ENCODE peak calls at places on chromosome 5, in eight cellular contexts. One of them, this sample, is unnamed. For H3K9me3, the result is how much of the 10 kb centered on the place peaks cover.

GRCh38 chr5:107058239-107058638 is 612.5 kb downstream of the EFNA5 start:
- DNase-seq in endothelial cell of umbilical vein: no peak
- DNase-seq in WERI-Rb-1: no peak
- DNase-seq in fibroblast of lung: peak
- DNase-seq in tibial nerve: no peak
- DNase-seq in cardiac muscle cell: no peak
- DNase-seq in transverse colon: no peak
- DNase-seq in psoas muscle: no peak
- DNase-seq in this sample: no peak

GRCh38 chr5:31157719-31158118 is 35.8 kb upstream of the CDH6 start:
- DNase-seq in endothelial cell of umbilical vein: no peak
- DNase-seq in WERI-Rb-1: no peak
- DNase-seq in fibroblast of lung: no peak
- DNase-seq in tibial nerve: no peak
- DNase-seq in cardiac muscle cell: peak
- DNase-seq in transverse colon: no peak
- DNase-seq in psoas muscle: no peak
- DNase-seq in this sample: no peak

GRCh38 chr5:10393491-10393890 is 40.0 kb downstream of the MARCHF6 start:
- DNase-seq in endothelial cell of umbilical vein: no peak
- DNase-seq in WERI-Rb-1: no peak
- DNase-seq in fibroblast of lung: peak
- DNase-seq in tibial nerve: no peak
- DNase-seq in cardiac muscle cell: peak
- DNase-seq in transverse colon: no peak
- DNase-seq in psoas muscle: no peak
- DNase-seq in this sample: no peak

GRCh38 chr5:29001666-29002065 is 1963.3 kb upstream of the CDH9 start:
- DNase-seq in endothelial cell of umbilical vein: no peak
- DNase-seq in WERI-Rb-1: no peak
- DNase-seq in fibroblast of lung: no peak
- DNase-seq in tibial nerve: no peak
- DNase-seq in cardiac muscle cell: no peak
- DNase-seq in transverse colon: no peak
- DNase-seq in psoas muscle: no peak
- DNase-seq in this sample: no peak

GRCh38 chr5:103139264-103139865 is 19.3 kb downstream of the PPIP5K2 start:
- DNase-seq in endothelial cell of umbilical vein: peak
- DNase-seq in WERI-Rb-1: peak
- DNase-seq in fibroblast of lung: peak
- DNase-seq in tibial nerve: peak
- DNase-seq in cardiac muscle cell: peak
- DNase-seq in transverse colon: peak
- DNase-seq in psoas muscle: peak
- DNase-seq in this sample: peak

GRCh38 chr5:52007230-52007858 is 624.1 kb downstream of the ISL1 start:
- DNase-seq in endothelial cell of umbilical vein: peak
- DNase-seq in WERI-Rb-1: peak
- DNase-seq in fibroblast of lung: peak
- DNase-seq in tibial nerve: no peak
- DNase-seq in cardiac muscle cell: peak
- DNase-seq in transverse colon: no peak
- DNase-seq in psoas muscle: no peak
- DNase-seq in this sample: no peak

GRCh38 chr5:93611900-93612898 is 29.2 kb downstream of the NR2F1 start:
- DNase-seq in endothelial cell of umbilical vein: peak
- DNase-seq in WERI-Rb-1: no peak
- DNase-seq in fibroblast of lung: peak
- DNase-seq in tibial nerve: no peak
- DNase-seq in cardiac muscle cell: no peak
- DNase-seq in transverse colon: no peak
- DNase-seq in psoas muscle: peak
- DNase-seq in this sample: no peak

GRCh38 chr5:89972901-89973300 is 436.7 kb downstream of the CETN3 start:
- DNase-seq in endothelial cell of umbilical vein: no peak
- DNase-seq in WERI-Rb-1: no peak
- DNase-seq in fibroblast of lung: peak
- DNase-seq in tibial nerve: no peak
- DNase-seq in cardiac muscle cell: peak
- DNase-seq in transverse colon: no peak
- DNase-seq in psoas muscle: no peak
- DNase-seq in this sample: no peak

GRCh38 chr5:14035859-14036440 is 91.5 kb upstream of the DNAH5 start:
- DNase-seq in endothelial cell of umbilical vein: peak
- DNase-seq in WERI-Rb-1: no peak
- DNase-seq in fibroblast of lung: peak
- DNase-seq in tibial nerve: peak
- DNase-seq in cardiac muscle cell: peak
- DNase-seq in transverse colon: peak
- DNase-seq in psoas muscle: no peak
- DNase-seq in this sample: no peak

GRCh38 chr5:374631-375335 is 53.3 kb downstream of the AHRR start:
- DNase-seq in endothelial cell of umbilical vein: no peak
- DNase-seq in WERI-Rb-1: no peak
- DNase-seq in fibroblast of lung: no peak
- DNase-seq in tibial nerve: no peak
- DNase-seq in cardiac muscle cell: no peak
- DNase-seq in transverse colon: peak
- DNase-seq in psoas muscle: no peak
- DNase-seq in this sample: no peak

GRCh38 chr5:170597109-170597741 is 93.4 kb downstream of the KCNIP1 start:
- DNase-seq in endothelial cell of umbilical vein: no peak
- DNase-seq in WERI-Rb-1: no peak
- DNase-seq in fibroblast of lung: peak
- DNase-seq in tibial nerve: peak
- DNase-seq in cardiac muscle cell: peak
- DNase-seq in transverse colon: peak
- DNase-seq in psoas muscle: peak
- DNase-seq in this sample: no peak

GRCh38 chr5:2003690-2004365 is 121.1 kb upstream of the IRX4 start:
- DNase-seq in endothelial cell of umbilical vein: no peak
- DNase-seq in WERI-Rb-1: no peak
- DNase-seq in fibroblast of lung: no peak
- DNase-seq in tibial nerve: no peak
- DNase-seq in cardiac muscle cell: no peak
- DNase-seq in transverse colon: no peak
- DNase-seq in psoas muscle: no peak
- DNase-seq in this sample: no peak

GRCh38 chr5:87754009-87754757 is 341.5 kb upstream of the CCNH start:
- DNase-seq in endothelial cell of umbilical vein: no peak
- DNase-seq in WERI-Rb-1: no peak
- DNase-seq in fibroblast of lung: no peak
- DNase-seq in tibial nerve: no peak
- DNase-seq in cardiac muscle cell: no peak
- DNase-seq in transverse colon: no peak
- DNase-seq in psoas muscle: no peak
- DNase-seq in this sample: no peak

GRCh38 chr5:74184649-74185048 is 455.9 kb downstream of the ENC1 start:
- DNase-seq in endothelial cell of umbilical vein: no peak
- DNase-seq in WERI-Rb-1: no peak
- DNase-seq in fibroblast of lung: no peak
- DNase-seq in tibial nerve: no peak
- DNase-seq in cardiac muscle cell: no peak
- DNase-seq in transverse colon: no peak
- DNase-seq in psoas muscle: no peak
- DNase-seq in this sample: no peak

GRCh38 chr5:149409268-149409948 is 30.3 kb upstream of the IL17B start:
- DNase-seq in endothelial cell of umbilical vein: no peak
- DNase-seq in WERI-Rb-1: no peak
- DNase-seq in fibroblast of lung: no peak
- DNase-seq in tibial nerve: no peak
- DNase-seq in cardiac muscle cell: peak
- DNase-seq in transverse colon: no peak
- DNase-seq in psoas muscle: no peak
- DNase-seq in this sample: no peak

GRCh38 chr5:163473613-163474243 is 13.3 kb downstream of the HMMR start:
- DNase-seq in endothelial cell of umbilical vein: peak
- DNase-seq in WERI-Rb-1: no peak
- DNase-seq in fibroblast of lung: peak
- DNase-seq in tibial nerve: no peak
- DNase-seq in cardiac muscle cell: peak
- DNase-seq in transverse colon: no peak
- DNase-seq in psoas muscle: no peak
- DNase-seq in this sample: no peak

GRCh38 chr5:56094579-56095361 is 100.0 kb upstream of the IL6ST start:
- DNase-seq in endothelial cell of umbilical vein: no peak
- DNase-seq in WERI-Rb-1: no peak
- DNase-seq in fibroblast of lung: no peak
- DNase-seq in tibial nerve: no peak
- DNase-seq in cardiac muscle cell: no peak
- DNase-seq in transverse colon: no peak
- DNase-seq in psoas muscle: no peak
- DNase-seq in this sample: no peak

GRCh38 chr5:133552925-133553525 is 59.3 kb downstream of the FSTL4 start:
- DNase-seq in endothelial cell of umbilical vein: peak
- DNase-seq in WERI-Rb-1: peak
- DNase-seq in fibroblast of lung: peak
- DNase-seq in tibial nerve: peak
- DNase-seq in cardiac muscle cell: peak
- DNase-seq in transverse colon: peak
- DNase-seq in psoas muscle: peak
- DNase-seq in this sample: peak

GRCh38 chr5:33832904-33833575 is 58.8 kb downstream of the ADAMTS12 start:
- DNase-seq in endothelial cell of umbilical vein: no peak
- DNase-seq in WERI-Rb-1: no peak
- DNase-seq in fibroblast of lung: peak
- DNase-seq in tibial nerve: no peak
- DNase-seq in cardiac muscle cell: no peak
- DNase-seq in transverse colon: no peak
- DNase-seq in psoas muscle: no peak
- DNase-seq in this sample: no peak

DNA sequence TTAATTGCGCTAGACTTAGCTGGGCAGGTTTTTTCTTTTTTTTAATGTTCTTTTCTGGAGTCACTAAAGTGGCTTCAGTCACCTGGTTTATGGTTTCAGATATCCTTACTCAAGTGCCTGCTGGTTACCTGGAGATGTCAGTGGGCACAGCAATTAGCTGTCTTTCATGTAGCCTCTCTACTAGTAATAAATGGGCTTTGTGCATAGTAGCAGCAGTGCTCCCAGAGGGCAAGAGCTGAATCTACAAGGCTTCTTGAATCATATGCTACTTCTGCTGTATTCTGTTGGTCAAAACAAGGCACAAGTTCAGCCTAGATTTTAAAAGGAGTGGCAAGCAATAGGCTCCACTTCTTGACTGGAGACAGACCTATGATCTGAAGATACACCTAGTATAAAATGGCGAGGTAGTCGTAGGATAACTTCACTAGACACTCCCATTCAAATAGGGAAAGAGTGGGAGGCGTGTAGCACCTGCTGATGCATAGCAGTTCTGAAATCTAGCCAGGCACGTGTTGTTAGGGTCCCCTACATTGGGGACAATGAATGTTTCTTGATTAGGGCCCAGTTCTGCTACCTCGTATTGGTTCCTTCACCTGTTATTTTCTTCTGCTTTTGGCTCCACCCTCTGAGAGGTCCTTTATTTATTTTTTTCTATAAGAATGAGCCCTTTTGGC is 7.0 kb downstream of the SCAMP1 start:
- DNase-seq in endothelial cell of umbilical vein: no peak
- DNase-seq in WERI-Rb-1: no peak
- DNase-seq in fibroblast of lung: no peak
- DNase-seq in tibial nerve: no peak
- DNase-seq in cardiac muscle cell: no peak
- DNase-seq in transverse colon: no peak
- DNase-seq in psoas muscle: no peak
- DNase-seq in this sample: no peak
- TF ChIP-seq CTCF in endothelial cell of umbilical vein: no peak
- TF ChIP-seq CTCF in WERI-Rb-1: peak
- TF ChIP-seq CTCF in fibroblast of lung: no peak
- TF ChIP-seq CTCF in tibial nerve: no peak
- TF ChIP-seq CTCF in cardiac muscle cell: no peak
- TF ChIP-seq CTCF in transverse colon: no peak
- TF ChIP-seq CTCF in psoas muscle: no peak
- TF ChIP-seq CTCF in this sample: no peak

GRCh38 chr5:98694902-98695301 is 78.6 kb upstream of the RGMB start:
- DNase-seq in endothelial cell of umbilical vein: no peak
- DNase-seq in WERI-Rb-1: no peak
- DNase-seq in fibroblast of lung: no peak
- DNase-seq in tibial nerve: no peak
- DNase-seq in cardiac muscle cell: no peak
- DNase-seq in transverse colon: no peak
- DNase-seq in psoas muscle: no peak
- DNase-seq in this sample: no peak
- H3K9me3 ChIP-seq in endothelial cell of umbilical vein: under half
- H3K9me3 ChIP-seq in WERI-Rb-1: under half
- H3K9me3 ChIP-seq in fibroblast of lung: under half
- H3K9me3 ChIP-seq in tibial nerve: under half
- H3K9me3 ChIP-seq in cardiac muscle cell: under half
- H3K9me3 ChIP-seq in transverse colon: under half
- H3K9me3 ChIP-seq in psoas muscle: under half
- H3K9me3 ChIP-seq in this sample: under half

GRCh38 chr5:138720840-138721239 is 32.4 kb upstream of the CTNNA1 start:
- DNase-seq in endothelial cell of umbilical vein: no peak
- DNase-seq in WERI-Rb-1: no peak
- DNase-seq in fibroblast of lung: no peak
- DNase-seq in tibial nerve: no peak
- DNase-seq in cardiac muscle cell: no peak
- DNase-seq in transverse colon: no peak
- DNase-seq in psoas muscle: no peak
- DNase-seq in this sample: no peak
- H3K27ac ChIP-seq in endothelial cell of umbilical vein: no peak
- H3K27ac ChIP-seq in WERI-Rb-1: no peak
- H3K27ac ChIP-seq in fibroblast of lung: no peak
- H3K27ac ChIP-seq in tibial nerve: no peak
- H3K27ac ChIP-seq in cardiac muscle cell: no peak
- H3K27ac ChIP-seq in transverse colon: no peak
- H3K27ac ChIP-seq in psoas muscle: no peak
- H3K27ac ChIP-seq in this sample: no peak

DNA sequence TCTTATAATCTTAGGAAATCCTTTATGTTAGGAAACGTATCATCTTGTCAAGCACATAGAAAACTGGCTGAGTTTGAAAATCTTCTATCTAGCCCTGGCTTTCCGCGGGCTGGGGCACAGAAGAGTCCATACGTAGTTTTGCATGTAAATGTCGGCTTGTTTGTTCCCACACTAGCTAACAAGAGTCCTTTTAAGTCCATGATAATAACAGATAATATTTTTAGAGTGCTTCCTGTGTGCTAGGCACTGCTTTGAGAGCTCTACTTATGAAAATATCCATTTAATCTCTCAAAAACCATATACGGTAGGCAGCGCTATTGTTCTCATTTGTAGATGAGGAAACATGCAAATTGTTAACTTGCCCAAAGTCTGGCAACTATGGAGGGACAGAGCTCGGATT is 40.5 kb downstream of the FYB1 start:
- DNase-seq in endothelial cell of umbilical vein: no peak
- DNase-seq in WERI-Rb-1: no peak
- DNase-seq in fibroblast of lung: no peak
- DNase-seq in tibial nerve: no peak
- DNase-seq in cardiac muscle cell: no peak
- DNase-seq in transverse colon: no peak
- DNase-seq in psoas muscle: no peak
- DNase-seq in this sample: no peak
- TF ChIP-seq CTCF in endothelial cell of umbilical vein: no peak
- TF ChIP-seq CTCF in WERI-Rb-1: no peak
- TF ChIP-seq CTCF in fibroblast of lung: no peak
- TF ChIP-seq CTCF in tibial nerve: no peak
- TF ChIP-seq CTCF in cardiac muscle cell: no peak
- TF ChIP-seq CTCF in transverse colon: no peak
- TF ChIP-seq CTCF in psoas muscle: no peak
- TF ChIP-seq CTCF in this sample: no peak